ENCODE peak calls at places on chromosome 19, in six cellular contexts. One of them, this sample, is unnamed.

GRCh38 chr19:45066921-45067661 is 9.2 kb downstream of the ZNF296 start:
- DNase-seq in activated T-helper 1 cell treated with anti-CD3 and anti-CD28 coated beads, Interleukin-12 subunit alpha, Interleukin-12 subunit beta, Interleukin-2, Interleukin-4 antibody, amounts not matched to agents 30 ng/mL and 10 ng/mL and 1 ng/mL, durations not matched to agents 14 hours and 24 hours and 36 hours: no peak
- DNase-seq in stimulated activated CD4-positive, alpha-beta T cell treated with anti-CD3 and anti-CD28 coated beads, TNF-alpha, amount 100 ng/mL, for 1 hour: no peak
- DNase-seq in thoracic aorta: no peak
- DNase-seq in GM04503: no peak
- DNase-seq in IMR-90: no peak
- DNase-seq in this sample: no peak

GRCh38 chr19:38409631-38410133 is 6.8 kb downstream of the FAM98C start:
- DNase-seq in GM04503: no peak
- DNase-seq in IMR-90: peak
- DNase-seq in activated T-helper 1 cell treated with anti-CD3 and anti-CD28 coated beads, Interleukin-12 subunit alpha, Interleukin-12 subunit beta, Interleukin-2, Interleukin-4 antibody, amounts not matched to agents 30 ng/mL and 10 ng/mL and 1 ng/mL, durations not matched to agents 14 hours and 24 hours and 36 hours: no peak
- DNase-seq in stimulated activated CD4-positive, alpha-beta T cell treated with anti-CD3 and anti-CD28 coated beads, TNF-alpha, amount 100 ng/mL, for 1 hour: no peak
- DNase-seq in thoracic aorta: no peak
- DNase-seq in this sample: no peak

GRCh38 chr19:38251564-38252051 is 4.6 kb downstream of the PPP1R14A start:
- DNase-seq in GM04503: no peak
- DNase-seq in IMR-90: no peak
- DNase-seq in thoracic aorta: no peak
- DNase-seq in stimulated activated CD4-positive, alpha-beta T cell treated with anti-CD3 and anti-CD28 coated beads, TNF-alpha, amount 100 ng/mL, for 1 hour: no peak
- DNase-seq in activated T-helper 1 cell treated with anti-CD3 and anti-CD28 coated beads, Interleukin-12 subunit alpha, Interleukin-12 subunit beta, Interleukin-2, Interleukin-4 antibody, amounts not matched to agents 30 ng/mL and 10 ng/mL and 1 ng/mL, durations not matched to agents 14 hours and 24 hours and 36 hours: no peak
- DNase-seq in this sample: no peak

GRCh38 chr19:58009666-58010301 is 7.2 kb upstream of the ZNF606 start:
- DNase-seq in thoracic aorta: peak
- DNase-seq in IMR-90: peak
- DNase-seq in GM04503: no peak
- DNase-seq in stimulated activated CD4-positive, alpha-beta T cell treated with anti-CD3 and anti-CD28 coated beads, TNF-alpha, amount 100 ng/mL, for 1 hour: peak
- DNase-seq in activated T-helper 1 cell treated with anti-CD3 and anti-CD28 coated beads, Interleukin-12 subunit alpha, Interleukin-12 subunit beta, Interleukin-2, Interleukin-4 antibody, amounts not matched to agents 30 ng/mL and 10 ng/mL and 1 ng/mL, durations not matched to agents 14 hours and 24 hours and 36 hours: peak
- DNase-seq in this sample: no peak

GRCh38 chr19:2983351-2984195 is 6.2 kb downstream of the TLE6 start:
- DNase-seq in GM04503: peak
- DNase-seq in thoracic aorta: no peak
- DNase-seq in stimulated activated CD4-positive, alpha-beta T cell treated with anti-CD3 and anti-CD28 coated beads, TNF-alpha, amount 100 ng/mL, for 1 hour: no peak
- DNase-seq in activated T-helper 1 cell treated with anti-CD3 and anti-CD28 coated beads, Interleukin-12 subunit alpha, Interleukin-12 subunit beta, Interleukin-2, Interleukin-4 antibody, amounts not matched to agents 30 ng/mL and 10 ng/mL and 1 ng/mL, durations not matched to agents 14 hours and 24 hours and 36 hours: no peak
- DNase-seq in IMR-90: peak
- DNase-seq in this sample: no peak

GRCh38 chr19:32404939-32405430 is 585 bp upstream of the DPY19L3 start:
- DNase-seq in activated T-helper 1 cell treated with anti-CD3 and anti-CD28 coated beads, Interleukin-12 subunit alpha, Interleukin-12 subunit beta, Interleukin-2, Interleukin-4 antibody, amounts not matched to agents 30 ng/mL and 10 ng/mL and 1 ng/mL, durations not matched to agents 14 hours and 24 hours and 36 hours: no peak
- DNase-seq in IMR-90: peak
- DNase-seq in GM04503: no peak
- DNase-seq in thoracic aorta: no peak
- DNase-seq in stimulated activated CD4-positive, alpha-beta T cell treated with anti-CD3 and anti-CD28 coated beads, TNF-alpha, amount 100 ng/mL, for 1 hour: no peak
- DNase-seq in this sample: no peak

GRCh38 chr19:58154287-58154678 is 3.7 kb upstream of the ZNF329 start:
- DNase-seq in thoracic aorta: no peak
- DNase-seq in GM04503: peak
- DNase-seq in activated T-helper 1 cell treated with anti-CD3 and anti-CD28 coated beads, Interleukin-12 subunit alpha, Interleukin-12 subunit beta, Interleukin-2, Interleukin-4 antibody, amounts not matched to agents 30 ng/mL and 10 ng/mL and 1 ng/mL, durations not matched to agents 14 hours and 24 hours and 36 hours: no peak
- DNase-seq in stimulated activated CD4-positive, alpha-beta T cell treated with anti-CD3 and anti-CD28 coated beads, TNF-alpha, amount 100 ng/mL, for 1 hour: no peak
- DNase-seq in IMR-90: peak
- DNase-seq in this sample: no peak

GRCh38 chr19:38070573-38070972 is 153.4 kb downstream of the DPF1 start:
- DNase-seq in GM04503: peak
- DNase-seq in stimulated activated CD4-positive, alpha-beta T cell treated with anti-CD3 and anti-CD28 coated beads, TNF-alpha, amount 100 ng/mL, for 1 hour: no peak
- DNase-seq in IMR-90: peak
- DNase-seq in activated T-helper 1 cell treated with anti-CD3 and anti-CD28 coated beads, Interleukin-12 subunit alpha, Interleukin-12 subunit beta, Interleukin-2, Interleukin-4 antibody, amounts not matched to agents 30 ng/mL and 10 ng/mL and 1 ng/mL, durations not matched to agents 14 hours and 24 hours and 36 hours: no peak
- DNase-seq in thoracic aorta: no peak
- DNase-seq in this sample: no peak

GRCh38 chr19:2150794-2151338 is 500 bp downstream of the AP3D1 start:
- DNase-seq in stimulated activated CD4-positive, alpha-beta T cell treated with anti-CD3 and anti-CD28 coated beads, TNF-alpha, amount 100 ng/mL, for 1 hour: no peak
- DNase-seq in thoracic aorta: no peak
- DNase-seq in IMR-90: no peak
- DNase-seq in activated T-helper 1 cell treated with anti-CD3 and anti-CD28 coated beads, Interleukin-12 subunit alpha, Interleukin-12 subunit beta, Interleukin-2, Interleukin-4 antibody, amounts not matched to agents 30 ng/mL and 10 ng/mL and 1 ng/mL, durations not matched to agents 14 hours and 24 hours and 36 hours: peak
- DNase-seq in GM04503: no peak
- DNase-seq in this sample: no peak

GRCh38 chr19:46635920-46636761 is at the start of gene GNG8:
- DNase-seq in IMR-90: no peak
- DNase-seq in activated T-helper 1 cell treated with anti-CD3 and anti-CD28 coated beads, Interleukin-12 subunit alpha, Interleukin-12 subunit beta, Interleukin-2, Interleukin-4 antibody, amounts not matched to agents 30 ng/mL and 10 ng/mL and 1 ng/mL, durations not matched to agents 14 hours and 24 hours and 36 hours: no peak
- DNase-seq in GM04503: no peak
- DNase-seq in thoracic aorta: no peak
- DNase-seq in stimulated activated CD4-positive, alpha-beta T cell treated with anti-CD3 and anti-CD28 coated beads, TNF-alpha, amount 100 ng/mL, for 1 hour: no peak
- DNase-seq in this sample: no peak

GRCh38 chr19:21612403-21612872 is 107.0 kb downstream of the ZNF429 start:
- DNase-seq in thoracic aorta: no peak
- DNase-seq in stimulated activated CD4-positive, alpha-beta T cell treated with anti-CD3 and anti-CD28 coated beads, TNF-alpha, amount 100 ng/mL, for 1 hour: no peak
- DNase-seq in activated T-helper 1 cell treated with anti-CD3 and anti-CD28 coated beads, Interleukin-12 subunit alpha, Interleukin-12 subunit beta, Interleukin-2, Interleukin-4 antibody, amounts not matched to agents 30 ng/mL and 10 ng/mL and 1 ng/mL, durations not matched to agents 14 hours and 24 hours and 36 hours: no peak
- DNase-seq in GM04503: no peak
- DNase-seq in IMR-90: no peak
- DNase-seq in this sample: no peak

GRCh38 chr19:49862411-49863253 is 4.7 kb downstream of the PNKP start:
- DNase-seq in GM04503: no peak
- DNase-seq in thoracic aorta: no peak
- DNase-seq in IMR-90: no peak
- DNase-seq in stimulated activated CD4-positive, alpha-beta T cell treated with anti-CD3 and anti-CD28 coated beads, TNF-alpha, amount 100 ng/mL, for 1 hour: no peak
- DNase-seq in activated T-helper 1 cell treated with anti-CD3 and anti-CD28 coated beads, Interleukin-12 subunit alpha, Interleukin-12 subunit beta, Interleukin-2, Interleukin-4 antibody, amounts not matched to agents 30 ng/mL and 10 ng/mL and 1 ng/mL, durations not matched to agents 14 hours and 24 hours and 36 hours: no peak
- DNase-seq in this sample: no peak

GRCh38 chr19:40262422-40262821 is 22.7 kb downstream of the AKT2 start:
- DNase-seq in activated T-helper 1 cell treated with anti-CD3 and anti-CD28 coated beads, Interleukin-12 subunit alpha, Interleukin-12 subunit beta, Interleukin-2, Interleukin-4 antibody, amounts not matched to agents 30 ng/mL and 10 ng/mL and 1 ng/mL, durations not matched to agents 14 hours and 24 hours and 36 hours: no peak
- DNase-seq in GM04503: no peak
- DNase-seq in IMR-90: no peak
- DNase-seq in stimulated activated CD4-positive, alpha-beta T cell treated with anti-CD3 and anti-CD28 coated beads, TNF-alpha, amount 100 ng/mL, for 1 hour: no peak
- DNase-seq in thoracic aorta: no peak
- DNase-seq in this sample: no peak

GRCh38 chr19:2329162-2329505 is 650 bp downstream of the SPPL2B start:
- DNase-seq in IMR-90: no peak
- DNase-seq in stimulated activated CD4-positive, alpha-beta T cell treated with anti-CD3 and anti-CD28 coated beads, TNF-alpha, amount 100 ng/mL, for 1 hour: no peak
- DNase-seq in thoracic aorta: no peak
- DNase-seq in GM04503: no peak
- DNase-seq in activated T-helper 1 cell treated with anti-CD3 and anti-CD28 coated beads, Interleukin-12 subunit alpha, Interleukin-12 subunit beta, Interleukin-2, Interleukin-4 antibody, amounts not matched to agents 30 ng/mL and 10 ng/mL and 1 ng/mL, durations not matched to agents 14 hours and 24 hours and 36 hours: no peak
- DNase-seq in this sample: no peak

GRCh38 chr19:8393192-8393870 is 3.2 kb downstream of the RAB11B start:
- DNase-seq in stimulated activated CD4-positive, alpha-beta T cell treated with anti-CD3 and anti-CD28 coated beads, TNF-alpha, amount 100 ng/mL, for 1 hour: no peak
- DNase-seq in thoracic aorta: no peak
- DNase-seq in GM04503: no peak
- DNase-seq in IMR-90: no peak
- DNase-seq in activated T-helper 1 cell treated with anti-CD3 and anti-CD28 coated beads, Interleukin-12 subunit alpha, Interleukin-12 subunit beta, Interleukin-2, Interleukin-4 antibody, amounts not matched to agents 30 ng/mL and 10 ng/mL and 1 ng/mL, durations not matched to agents 14 hours and 24 hours and 36 hours: no peak
- DNase-seq in this sample: no peak

GRCh38 chr19:39136225-39136940 is 10.8 kb downstream of the PAK4 start:
- DNase-seq in IMR-90: no peak
- DNase-seq in stimulated activated CD4-positive, alpha-beta T cell treated with anti-CD3 and anti-CD28 coated beads, TNF-alpha, amount 100 ng/mL, for 1 hour: no peak
- DNase-seq in activated T-helper 1 cell treated with anti-CD3 and anti-CD28 coated beads, Interleukin-12 subunit alpha, Interleukin-12 subunit beta, Interleukin-2, Interleukin-4 antibody, amounts not matched to agents 30 ng/mL and 10 ng/mL and 1 ng/mL, durations not matched to agents 14 hours and 24 hours and 36 hours: no peak
- DNase-seq in thoracic aorta: no peak
- DNase-seq in GM04503: no peak
- DNase-seq in this sample: no peak

GRCh38 chr19:4557971-4558941 is 1.2 kb downstream of the SEMA6B start:
- DNase-seq in stimulated activated CD4-positive, alpha-beta T cell treated with anti-CD3 and anti-CD28 coated beads, TNF-alpha, amount 100 ng/mL, for 1 hour: peak
- DNase-seq in thoracic aorta: no peak
- DNase-seq in activated T-helper 1 cell treated with anti-CD3 and anti-CD28 coated beads, Interleukin-12 subunit alpha, Interleukin-12 subunit beta, Interleukin-2, Interleukin-4 antibody, amounts not matched to agents 30 ng/mL and 10 ng/mL and 1 ng/mL, durations not matched to agents 14 hours and 24 hours and 36 hours: no peak
- DNase-seq in IMR-90: no peak
- DNase-seq in GM04503: no peak
- DNase-seq in this sample: no peak

GRCh38 chr19:39333507-39333906 is 2.3 kb downstream of the GMFG start:
- DNase-seq in stimulated activated CD4-positive, alpha-beta T cell treated with anti-CD3 and anti-CD28 coated beads, TNF-alpha, amount 100 ng/mL, for 1 hour: no peak
- DNase-seq in activated T-helper 1 cell treated with anti-CD3 and anti-CD28 coated beads, Interleukin-12 subunit alpha, Interleukin-12 subunit beta, Interleukin-2, Interleukin-4 antibody, amounts not matched to agents 30 ng/mL and 10 ng/mL and 1 ng/mL, durations not matched to agents 14 hours and 24 hours and 36 hours: no peak
- DNase-seq in thoracic aorta: no peak
- DNase-seq in IMR-90: no peak
- DNase-seq in GM04503: no peak
- DNase-seq in this sample: no peak

GRCh38 chr19:47471733-47472457 is at the start of gene SLC8A2:
- DNase-seq in stimulated activated CD4-positive, alpha-beta T cell treated with anti-CD3 and anti-CD28 coated beads, TNF-alpha, amount 100 ng/mL, for 1 hour: peak
- DNase-seq in activated T-helper 1 cell treated with anti-CD3 and anti-CD28 coated beads, Interleukin-12 subunit alpha, Interleukin-12 subunit beta, Interleukin-2, Interleukin-4 antibody, amounts not matched to agents 30 ng/mL and 10 ng/mL and 1 ng/mL, durations not matched to agents 14 hours and 24 hours and 36 hours: peak
- DNase-seq in thoracic aorta: peak
- DNase-seq in IMR-90: peak
- DNase-seq in GM04503: peak
- DNase-seq in this sample: peak

GRCh38 chr19:15399635-15400034 is 19.2 kb downstream of the AKAP8L start:
- DNase-seq in stimulated activated CD4-positive, alpha-beta T cell treated with anti-CD3 and anti-CD28 coated beads, TNF-alpha, amount 100 ng/mL, for 1 hour: no peak
- DNase-seq in IMR-90: no peak
- DNase-seq in GM04503: no peak
- DNase-seq in thoracic aorta: no peak
- DNase-seq in activated T-helper 1 cell treated with anti-CD3 and anti-CD28 coated beads, Interleukin-12 subunit alpha, Interleukin-12 subunit beta, Interleukin-2, Interleukin-4 antibody, amounts not matched to agents 30 ng/mL and 10 ng/mL and 1 ng/mL, durations not matched to agents 14 hours and 24 hours and 36 hours: no peak
- DNase-seq in this sample: no peak

GRCh38 chr19:31338069-31338767 is 11.0 kb downstream of the TSHZ3 start:
- DNase-seq in IMR-90: peak
- DNase-seq in activated T-helper 1 cell treated with anti-CD3 and anti-CD28 coated beads, Interleukin-12 subunit alpha, Interleukin-12 subunit beta, Interleukin-2, Interleukin-4 antibody, amounts not matched to agents 30 ng/mL and 10 ng/mL and 1 ng/mL, durations not matched to agents 14 hours and 24 hours and 36 hours: no peak
- DNase-seq in stimulated activated CD4-positive, alpha-beta T cell treated with anti-CD3 and anti-CD28 coated beads, TNF-alpha, amount 100 ng/mL, for 1 hour: no peak
- DNase-seq in thoracic aorta: no peak
- DNase-seq in GM04503: no peak
- DNase-seq in this sample: no peak

GRCh38 chr19:11721681-11722080 is 17.1 kb downstream of the ZNF823 start:
- DNase-seq in activated T-helper 1 cell treated with anti-CD3 and anti-CD28 coated beads, Interleukin-12 subunit alpha, Interleukin-12 subunit beta, Interleukin-2, Interleukin-4 antibody, amounts not matched to agents 30 ng/mL and 10 ng/mL and 1 ng/mL, durations not matched to agents 14 hours and 24 hours and 36 hours: no peak
- DNase-seq in GM04503: no peak
- DNase-seq in IMR-90: no peak
- DNase-seq in thoracic aorta: no peak
- DNase-seq in stimulated activated CD4-positive, alpha-beta T cell treated with anti-CD3 and anti-CD28 coated beads, TNF-alpha, amount 100 ng/mL, for 1 hour: no peak
- DNase-seq in this sample: no peak

GRCh38 chr19:53086949-53087348 is 16.3 kb downstream of the ZNF160 start:
- DNase-seq in stimulated activated CD4-positive, alpha-beta T cell treated with anti-CD3 and anti-CD28 coated beads, TNF-alpha, amount 100 ng/mL, for 1 hour: no peak
- DNase-seq in GM04503: no peak
- DNase-seq in activated T-helper 1 cell treated with anti-CD3 and anti-CD28 coated beads, Interleukin-12 subunit alpha, Interleukin-12 subunit beta, Interleukin-2, Interleukin-4 antibody, amounts not matched to agents 30 ng/mL and 10 ng/mL and 1 ng/mL, durations not matched to agents 14 hours and 24 hours and 36 hours: no peak
- DNase-seq in IMR-90: peak
- DNase-seq in thoracic aorta: no peak
- DNase-seq in this sample: no peak

GRCh38 chr19:38506723-38507550 is 73.4 kb downstream of the RYR1 start:
- DNase-seq in IMR-90: no peak
- DNase-seq in thoracic aorta: peak
- DNase-seq in GM04503: no peak
- DNase-seq in stimulated activated CD4-positive, alpha-beta T cell treated with anti-CD3 and anti-CD28 coated beads, TNF-alpha, amount 100 ng/mL, for 1 hour: peak
- DNase-seq in activated T-helper 1 cell treated with anti-CD3 and anti-CD28 coated beads, Interleukin-12 subunit alpha, Interleukin-12 subunit beta, Interleukin-2, Interleukin-4 antibody, amounts not matched to agents 30 ng/mL and 10 ng/mL and 1 ng/mL, durations not matched to agents 14 hours and 24 hours and 36 hours: peak
- DNase-seq in this sample: no peak

GRCh38 chr19:1847684-1848398 is 442 bp downstream of the REXO1 start:
- DNase-seq in GM04503: no peak
- DNase-seq in thoracic aorta: no peak
- DNase-seq in activated T-helper 1 cell treated with anti-CD3 and anti-CD28 coated beads, Interleukin-12 subunit alpha, Interleukin-12 subunit beta, Interleukin-2, Interleukin-4 antibody, amounts not matched to agents 30 ng/mL and 10 ng/mL and 1 ng/mL, durations not matched to agents 14 hours and 24 hours and 36 hours: no peak
- DNase-seq in stimulated activated CD4-positive, alpha-beta T cell treated with anti-CD3 and anti-CD28 coated beads, TNF-alpha, amount 100 ng/mL, for 1 hour: no peak
- DNase-seq in IMR-90: peak
- DNase-seq in this sample: no peak